ENCODE peak calls at places on chromosome 22, in ten cellular contexts. L, Z, R, G, X, K, E, P, D and F are unnamed samples.

GRCh38 chr22:41260871-41261270 is 20.1 kb upstream of the CHADL start:
- DNase-seq in P (no peak), K (no peak), X (no peak), E (no peak), Z (no peak), D (no peak), L (no peak), G (no peak), R (no peak), F (no peak)

GRCh38 chr22:46848227-46848626 is 85.8 kb downstream of the TBC1D22A start:
- DNase-seq in P (no peak), R (peak; percentile 15), K (no peak), D (no peak), L (no peak), X (no peak), E (no peak), Z (no peak), G (peak; percentile 38), F (no peak)

GRCh38 chr22:45312856-45313255 is 3.1 kb downstream of the FAM118A start:
- DNase-seq in P (no peak), G (no peak), E (no peak), Z (no peak), D (no peak), X (no peak), L (no peak), R (no peak), K (no peak), F (no peak)

GRCh38 chr22:41963453-41964105 is 5.7 kb upstream of the SEPTIN3 start:
- DNase-seq in P (no peak), G (no peak), L (no peak), E (no peak), Z (peak; percentile 90), D (no peak), R (peak; percentile 37), X (no peak), K (no peak), F (no peak)

GRCh38 chr22:29751139-29751538 is 15.7 kb downstream of the ZMAT5 start:
- DNase-seq in P (no peak), D (peak; percentile 45), K (no peak), R (no peak), L (no peak), X (no peak), G (no peak), E (peak; percentile 55), Z (peak; percentile 44), F (no peak)

GRCh38 chr22:45422237-45422983 is 8.9 kb downstream of the RIBC2 start:
- DNase-seq in R (no peak), X (no peak), P (no peak), Z (no peak), K (no peak), G (no peak), D (no peak), E (no peak), L (no peak), F (no peak)

GRCh38 chr22:37492428-37493344 is 6.5 kb upstream of the MFNG start:
- DNase-seq in Z (peak; percentile 67), E (peak; percentile 52), K (no peak), R (peak; percentile 46), X (no peak), L (peak; percentile 24), G (peak; percentile 79), P (peak; percentile 61), D (no peak), F (peak; percentile 66)

GRCh38 chr22:46828323-46829139 is 66.1 kb downstream of the TBC1D22A start:
- DNase-seq in G (no peak), L (no peak), K (no peak), D (no peak), R (no peak), E (no peak), Z (no peak), P (no peak), X (no peak), F (no peak)

GRCh38 chr22:29740216-29740615 is 20.4 kb downstream of the CABP7 start:
- DNase-seq in P (no peak), X (no peak), D (no peak), Z (no peak), L (no peak), R (no peak), K (no peak), E (no peak), G (no peak), F (no peak)

GRCh38 chr22:17938484-17938924 is 85.9 kb downstream of the MICAL3 start:
- DNase-seq in R (peak; percentile 55), E (no peak), D (peak; percentile 44), L (no peak), G (no peak), P (no peak), X (no peak), Z (peak; percentile 81), K (no peak), F (no peak)

GRCh38 chr22:41369089-41369745 is 12.5 kb upstream of the TEF start:
- DNase-seq in D (no peak), R (no peak), G (no peak), L (no peak), K (no peak), P (no peak), Z (no peak), X (no peak), E (no peak), F (no peak)

GRCh38 chr22:46896166-46896565 is 133.7 kb downstream of the TBC1D22A start:
- DNase-seq in X (no peak), G (no peak), P (no peak), E (no peak), D (no peak), K (no peak), Z (no peak), L (no peak), R (no peak), F (no peak)

GRCh38 chr22:25403752-25404471 is 160.6 kb upstream of the GRK3 start:
- DNase-seq in X (peak; percentile 33), P (no peak), K (no peak), Z (no peak), L (no peak), E (peak; percentile 56), G (peak; percentile 72), R (peak; percentile 59), D (peak; percentile 15), F (peak; percentile 54)

DNA sequence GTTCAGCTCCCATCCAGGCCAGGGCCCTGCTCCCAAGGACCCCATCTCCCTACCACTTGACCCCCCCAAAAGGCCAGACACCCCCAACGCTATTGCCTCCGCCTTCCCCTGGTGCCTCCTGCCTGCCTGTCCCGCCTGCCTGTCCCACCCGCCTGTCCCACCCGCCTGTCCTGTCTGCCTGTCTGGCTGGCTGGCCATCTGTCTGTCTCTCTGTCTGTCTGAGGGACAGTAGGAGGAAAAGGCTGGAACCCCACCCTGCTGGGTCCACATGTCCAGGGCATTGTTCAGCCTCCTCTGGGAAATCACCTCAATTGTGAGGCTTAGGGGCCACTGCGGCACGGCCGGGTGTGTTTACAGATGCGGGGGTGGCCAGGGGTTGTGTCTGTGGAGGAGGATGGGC is 25.3 kb upstream of the CBX7 start:
- DNase-seq in D (no peak), X (no peak), Z (no peak), K (no peak), E (no peak), P (no peak), G (no peak), L (no peak), R (no peak), F (no peak)
- H3K9me3 ChIP-seq in D (no peaks in the 10 kb centered on the region), X (no peaks in the 10 kb centered on the region), Z (no peaks in the 10 kb centered on the region), K (no peaks in the 10 kb centered on the region), E (no peaks in the 10 kb centered on the region), P (no peaks in the 10 kb centered on the region), G (no peaks in the 10 kb centered on the region), L (no peaks in the 10 kb centered on the region), R (no peaks in the 10 kb centered on the region), F (no peaks in the 10 kb centered on the region)

DNA sequence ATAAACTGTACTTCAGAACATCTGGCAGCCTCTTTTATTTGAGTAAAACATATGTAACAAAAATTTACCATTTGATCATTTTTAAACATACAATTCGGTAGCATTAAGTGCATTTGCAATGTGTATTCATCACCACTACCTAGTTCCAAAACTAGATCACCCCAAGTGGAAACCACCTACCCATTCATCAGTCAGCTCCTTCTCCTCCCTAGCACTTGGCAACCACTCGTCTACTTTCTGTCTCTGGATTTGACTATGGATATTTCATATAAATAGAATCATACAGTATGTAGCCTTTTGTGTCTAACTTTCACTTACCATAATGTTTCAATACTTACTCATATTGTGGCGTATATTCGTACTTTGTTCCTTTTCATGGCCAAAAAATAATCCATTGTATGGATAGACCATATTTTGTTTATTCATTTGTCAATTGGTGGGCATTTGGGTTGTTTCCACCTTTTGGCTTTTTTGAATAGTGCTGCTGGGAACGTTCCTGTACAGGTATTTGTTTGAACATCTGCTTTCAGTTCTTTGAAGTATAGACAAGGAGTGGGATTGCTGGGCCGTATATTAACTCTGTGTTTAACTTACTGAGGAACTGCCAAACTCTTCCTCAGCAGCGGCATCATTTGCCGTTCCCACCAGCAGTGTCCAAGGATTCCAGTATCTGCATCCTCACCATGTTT is 27.2 kb upstream of the ADORA2A start:
- DNase-seq in G (no peak), P (no peak), R (no peak), E (no peak), D (no peak), K (no peak), X (no peak), Z (no peak), L (no peak), F (no peak)
- H3K27ac ChIP-seq in G (no peak overlapping the region), P (no peak overlapping the region), R (no peak overlapping the region), E (no peak overlapping the region), D (no peak overlapping the region), K (no peak overlapping the region), X (peak overlapping the region; percentile 77), Z (no peak overlapping the region), L (no peak overlapping the region), F (no peak overlapping the region)

DNA sequence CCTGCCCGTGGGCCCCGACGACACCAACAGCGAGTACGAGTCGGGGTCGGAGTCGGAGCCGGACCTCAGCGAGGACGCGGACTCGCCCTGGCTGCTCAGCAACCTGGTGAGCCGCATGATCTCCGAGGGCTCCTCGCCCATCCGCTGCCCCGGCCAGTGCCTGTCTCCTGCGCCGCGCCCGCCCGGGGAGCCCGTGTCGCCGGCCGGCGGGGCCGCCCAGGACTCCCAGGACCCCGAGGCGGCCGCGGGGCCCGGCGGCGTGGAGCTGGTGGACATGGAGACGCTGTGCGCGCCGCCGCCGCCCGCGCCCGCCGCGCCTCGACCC is 3.6 kb downstream of the MAPK8IP2 start:
- DNase-seq in L (no peak), Z (no peak), D (no peak), K (no peak), G (no peak), X (no peak), P (no peak), E (no peak), R (no peak), F (peak; percentile 1)
- H3K27me3 ChIP-seq in L (peaks cover 51% of the 10 kb centered on the region), Z (peaks cover 88% of the 10 kb centered on the region), D (no peaks in the 10 kb centered on the region), K (peaks cover 6% of the 10 kb centered on the region), G (peaks cover 9% of the 10 kb centered on the region), X (peaks cover 18% of the 10 kb centered on the region), P (peaks cover 13% of the 10 kb centered on the region), E (peaks cover 15% of the 10 kb centered on the region), R (peaks cover 25% of the 10 kb centered on the region), F (no peaks in the 10 kb centered on the region)

DNA sequence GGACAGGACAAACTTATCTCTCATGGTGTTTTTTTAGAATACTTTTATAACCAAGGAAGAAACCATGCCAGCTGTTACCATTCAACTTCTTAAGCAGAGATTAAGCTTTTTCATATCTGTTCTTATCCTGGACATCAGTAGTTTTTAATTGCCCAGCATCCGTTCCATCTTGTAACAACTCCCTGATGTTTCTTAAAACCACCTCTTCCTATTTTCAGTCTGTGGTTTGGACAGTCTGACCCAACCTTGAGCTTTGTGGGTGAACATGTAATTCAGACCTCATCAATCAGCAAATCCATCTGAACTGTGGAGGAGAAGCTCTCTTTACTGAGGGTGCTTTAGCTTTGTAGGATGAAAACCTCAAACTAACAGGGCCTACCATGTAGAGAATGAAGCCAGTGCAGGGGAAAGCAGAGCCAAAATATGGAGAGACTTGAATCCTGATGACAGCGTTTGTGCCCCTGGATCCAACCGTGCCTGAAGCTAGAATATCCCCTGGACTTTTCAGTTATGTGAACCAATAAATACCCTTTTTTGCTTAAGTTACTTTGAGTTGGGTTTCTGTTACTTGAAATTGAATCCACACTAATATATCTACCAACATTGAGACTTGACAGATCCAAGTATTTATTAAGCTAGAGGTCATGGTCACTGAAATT is 9.4 kb downstream of the TUG1 start:
- DNase-seq in D (no peak), K (no peak), E (no peak), Z (no peak), L (no peak), R (no peak), G (no peak), X (no peak), P (no peak), F (no peak)
- H3K9me3 ChIP-seq in D (no peaks in the 10 kb centered on the region), K (no peaks in the 10 kb centered on the region), E (peaks cover 16% of the 10 kb centered on the region), Z (no peaks in the 10 kb centered on the region), L (peaks cover 59% of the 10 kb centered on the region), R (no peaks in the 10 kb centered on the region), G (no peaks in the 10 kb centered on the region), X (no peaks in the 10 kb centered on the region), P (peaks cover 64% of the 10 kb centered on the region), F (no peaks in the 10 kb centered on the region)